ENCODE peak calls at places on chromosome 17, in eight cellular contexts. B is GM12865; V is CD4-positive, alpha-beta T cell; Z is GM10248; G is prostate gland; D is breast epithelium; F is Calu3; M is A549. U is an unnamed sample.
A peak's percentile ranks its signal among the peaks of the same experiment; 100 is the strongest.

GRCh38 chr17:58301504-58302150 is 20.9 kb upstream of the MPO start:
- DNase-seq in B (no peak), V (no peak), Z (no peak), G (no peak), D (peak; percentile 10), F (no peak), M (no peak), U (peak; percentile 81)

GRCh38 chr17:27951872-27952271 is 58.7 kb upstream of the LYRM9 start:
- DNase-seq in B (no peak), V (no peak), Z (no peak), G (no peak), D (no peak), F (no peak), M (no peak), U (no peak)

GRCh38 chr17:64005734-64006167 is 7.6 kb downstream of the PRR29 start:
- DNase-seq in B (no peak), V (no peak), Z (no peak), G (no peak), D (no peak), F (peak; percentile 53), M (peak; percentile 64), U (no peak)

GRCh38 chr17:50658602-50659001 is 23.9 kb downstream of the ABCC3 start:
- DNase-seq in B (no peak), V (no peak), Z (no peak), G (no peak), D (no peak), F (no peak), M (no peak), U (no peak)

GRCh38 chr17:37608369-37609169 is 649 bp downstream of the SYNRG start:
- DNase-seq in B (peak; percentile 47), V (no peak), Z (peak; percentile 28), G (peak; percentile 21), D (no peak), F (no peak), M (peak; percentile 61), U (no peak)

GRCh38 chr17:35630530-35631148 is 43.5 kb downstream of the AP2B1 start:
- DNase-seq in B (no peak), V (no peak), Z (no peak), G (no peak), D (no peak), F (no peak), M (no peak), U (no peak)

GRCh38 chr17:50630524-50631194 is 4.0 kb upstream of the ABCC3 start:
- DNase-seq in B (peak; percentile 52), V (peak; percentile 51), Z (peak; percentile 69), G (peak; percentile 70), D (peak; percentile 60), F (peak; percentile 96), M (peak; percentile 90), U (no peak)

GRCh38 chr17:40553694-40554534 is 11.4 kb downstream of the CCR7 start:
- DNase-seq in B (no peak), V (no peak), Z (no peak), G (no peak), D (peak; percentile 78), F (no peak), M (no peak), U (no peak)

GRCh38 chr17:72118588-72119279 is 2.1 kb upstream of the SOX9 start:
- DNase-seq in B (peak; percentile 67), V (no peak), Z (peak; percentile 48), G (peak; percentile 74), D (peak; percentile 83), F (peak; percentile 84), M (peak; percentile 79), U (no peak)

GRCh38 chr17:45784583-45785372 is 658 bp downstream of the CRHR1 start:
- DNase-seq in B (no peak), V (peak; percentile 22), Z (peak; percentile 62), G (peak; percentile 17), D (no peak), F (peak; percentile 67), M (peak; percentile 54), U (no peak)

GRCh38 chr17:31144427-31144826 is 49.6 kb downstream of the NF1 start:
- DNase-seq in B (no peak), V (no peak), Z (no peak), G (no peak), D (no peak), F (no peak), M (no peak), U (no peak)

GRCh38 chr17:31147507-31148202 is 52.9 kb downstream of the NF1 start:
- DNase-seq in B (no peak), V (no peak), Z (no peak), G (no peak), D (no peak), F (no peak), M (no peak), U (no peak)

GRCh38 chr17:31152271-31152670 is 57.5 kb downstream of the NF1 start:
- DNase-seq in B (no peak), V (no peak), Z (no peak), G (no peak), D (no peak), F (no peak), M (no peak), U (no peak)

DNA sequence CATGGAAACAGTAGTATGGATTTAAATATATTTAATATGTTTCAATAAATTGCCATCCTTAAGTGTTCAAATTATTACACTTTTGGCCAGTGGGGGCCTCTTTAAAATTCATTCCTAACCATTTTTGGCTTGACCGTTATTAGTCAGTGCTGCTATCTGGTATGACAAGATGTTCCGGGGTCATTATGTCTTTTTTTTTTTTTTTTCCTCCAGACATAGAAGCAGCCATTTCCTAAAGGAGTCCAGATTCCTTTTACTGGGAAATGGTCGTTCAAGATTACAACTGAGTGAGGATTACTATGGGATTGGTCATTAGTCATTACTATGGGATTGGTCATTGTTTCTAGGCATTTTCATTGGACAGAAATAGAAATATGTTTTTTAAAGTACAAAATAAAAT is 53.4 kb downstream of the NF1 start:
- DNase-seq in B (no peak), V (no peak), Z (no peak), G (no peak), D (no peak), F (no peak), M (no peak), U (no peak)
- TF ChIP-seq CTCF in B (no peak), V (no peak), Z (no peak), G (no peak), D (no peak), F (no peak), M (no peak), U (no peak)

GRCh38 chr17:81180836-81181810 is 15.1 kb upstream of the AATK start:
- DNase-seq in B (no peak), V (no peak), Z (no peak), G (no peak), D (no peak), F (no peak), M (no peak), U (no peak)
- TF ChIP-seq CTCF in B (no peak), V (no peak), Z (no peak), G (no peak), D (no peak), F (no peak), M (no peak), U (no peak)

GRCh38 chr17:44269118-44269794 is 1.3 kb upstream of the SLC4A1 start:
- DNase-seq in B (no peak), V (no peak), Z (no peak), G (no peak), D (no peak), F (no peak), M (no peak), U (no peak)

GRCh38 chr17:44263360-44263902 is 4.5 kb downstream of the SLC4A1 start:
- DNase-seq in B (no peak), V (no peak), Z (no peak), G (no peak), D (no peak), F (no peak), M (no peak), U (no peak)

GRCh38 chr17:44267165-44267455 is 825 bp downstream of the SLC4A1 start:
- DNase-seq in B (no peak), V (no peak), Z (no peak), G (no peak), D (no peak), F (no peak), M (no peak), U (no peak)

GRCh38 chr17:44267818-44268490 is at the start of gene SLC4A1:
- DNase-seq in B (no peak), V (no peak), Z (no peak), G (no peak), D (no peak), F (no peak), M (no peak), U (no peak)

DNA sequence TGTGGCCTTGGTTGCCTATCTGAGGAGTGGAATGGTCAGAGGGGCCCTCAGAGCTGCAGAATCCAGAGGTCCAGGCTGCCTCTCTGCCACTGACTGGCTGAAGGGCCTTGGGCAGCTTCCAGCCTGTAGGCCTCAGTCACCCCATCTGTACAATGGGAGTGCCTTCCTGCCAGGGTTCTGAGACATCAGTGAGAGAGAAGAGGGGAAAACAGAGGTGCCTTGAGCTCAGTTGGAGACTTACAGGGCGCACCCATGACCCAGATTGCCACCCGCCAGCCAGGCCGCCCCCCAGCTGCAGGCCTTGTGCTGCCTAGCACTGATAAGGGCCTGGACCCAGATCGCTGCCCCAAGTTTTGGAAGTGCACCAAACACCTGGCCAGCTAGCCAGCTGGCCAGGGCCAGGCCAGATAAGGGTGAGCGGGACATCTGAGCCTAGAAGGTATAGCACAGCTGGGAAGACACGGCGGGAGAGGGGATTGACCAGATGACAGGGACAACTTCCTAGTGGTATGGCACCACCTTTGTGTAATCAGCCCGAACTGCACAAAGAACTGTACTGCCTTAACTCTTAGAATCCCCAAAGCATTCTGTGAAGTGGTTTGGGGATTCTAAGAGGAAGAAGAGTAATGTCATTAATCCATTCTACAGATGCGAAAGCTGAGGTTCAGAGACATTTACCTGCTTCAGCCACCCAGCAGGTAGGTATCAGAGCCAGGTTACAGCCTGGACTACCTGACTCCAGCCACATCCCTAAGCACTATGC is 1.4 kb downstream of the SLC4A1 start:
- DNase-seq in B (peak; percentile 14), V (no peak), Z (no peak), G (no peak), D (no peak), F (no peak), M (no peak), U (no peak)
- TF ChIP-seq CTCF in B (no peak), V (no peak), Z (no peak), G (no peak), D (no peak), F (no peak), M (no peak), U (no peak)

GRCh38 chr17:57001541-57001940 is 23.6 kb downstream of the SCPEP1 start:
- DNase-seq in B (no peak), V (no peak), Z (no peak), G (no peak), D (no peak), F (no peak), M (no peak), U (no peak)

GRCh38 chr17:57006040-57006439 is 28.1 kb downstream of the SCPEP1 start:
- DNase-seq in B (no peak), V (no peak), Z (no peak), G (no peak), D (no peak), F (no peak), M (no peak), U (no peak)

GRCh38 chr17:57008958-57009357 is 31.0 kb downstream of the SCPEP1 start:
- DNase-seq in B (no peak), V (no peak), Z (no peak), G (no peak), D (no peak), F (no peak), M (no peak), U (no peak)

GRCh38 chr17:57002904-57003303 is 25.0 kb downstream of the SCPEP1 start:
- DNase-seq in B (no peak), V (no peak), Z (no peak), G (no peak), D (no peak), F (no peak), M (no peak), U (no peak)

GRCh38 chr17:57004944-57005579 is 27.1 kb downstream of the SCPEP1 start:
- DNase-seq in B (peak; percentile 87), V (no peak), Z (peak; percentile 64), G (no peak), D (no peak), F (peak; percentile 5), M (peak; percentile 31), U (no peak)
- TF ChIP-seq CTCF in B (peak; percentile 12), V (no peak), Z (peak; percentile 19), G (no peak), D (no peak), F (no peak), M (peak; percentile 28), U (peak; percentile 11)